ENCODE peak calls at places on chromosomes 16 and 17, in seven cellular contexts. G is neural progenitor cell, M is Peyer's patch, L is thyroid gland, C is mammary epithelial cell, F is kidney, W is natural killer cell. S is an unnamed sample.

GRCh38 chr16:78791926-78792325 is 692.5 kb downstream of the WWOX start:
- DNase-seq in G (no peak), M (no peak), L (no peak), C (no peak), F (no peak), W (no peak), S (no peak)

GRCh38 chr17:75931062-75931461 is 9.8 kb downstream of the FBF1 start:
- DNase-seq in G (no peak), M (no peak), L (no peak), C (no peak), F (peak), W (no peak), S (no peak)

GRCh38 chr17:75398279-75398678 is 7.2 kb downstream of the GRB2 start:
- DNase-seq in G (no peak), M (no peak), L (no peak), C (no peak), F (no peak), W (no peak), S (no peak)

GRCh38 chr17:57109393-57110151 is 24.5 kb downstream of the AKAP1 start:
- DNase-seq in G (peak), M (no peak), L (peak), C (no peak), F (peak), W (no peak), S (no peak)

GRCh38 chr16:82396509-82396908 is 226.5 kb upstream of the MPHOSPH6 start:
- DNase-seq in G (no peak), M (no peak), L (no peak), C (no peak), F (no peak), W (no peak), S (no peak)

GRCh38 chr16:54630284-54630967 is 300.2 kb upstream of the IRX5 start:
- DNase-seq in G (no peak), M (no peak), L (no peak), C (peak), F (no peak), W (no peak), S (peak)

GRCh38 chr16:51159864-51160263 is 8.8 kb upstream of the SALL1 start:
- DNase-seq in G (peak), M (no peak), L (no peak), C (no peak), F (no peak), W (no peak), S (no peak)

GRCh38 chr17:12693640-12694039 is 27.9 kb downstream of the MYOCD start:
- DNase-seq in G (no peak), M (no peak), L (no peak), C (no peak), F (no peak), W (no peak), S (no peak)

GRCh38 chr16:9185396-9185795 is 94.0 kb downstream of the HAPSTR1 start:
- DNase-seq in G (no peak), M (no peak), L (no peak), C (no peak), F (no peak), W (no peak), S (no peak)

GRCh38 chr17:6558932-6559752 is 2.8 kb upstream of the PITPNM3 start:
- DNase-seq in G (no peak), M (no peak), L (no peak), C (no peak), F (no peak), W (no peak), S (no peak)

GRCh38 chr16:89040391-89040790 is 53.3 kb upstream of the ACSF3 start:
- DNase-seq in G (no peak), M (no peak), L (no peak), C (no peak), F (peak), W (no peak), S (no peak)

GRCh38 chr17:35801583-35802224 is 6.3 kb upstream of the MMP28 start:
- DNase-seq in G (no peak), M (peak), L (peak), C (no peak), F (peak), W (no peak), S (no peak)

GRCh38 chr17:20955437-20956323 is 87.1 kb downstream of the USP22 start:
- DNase-seq in G (no peak), M (no peak), L (peak), C (peak), F (no peak), W (no peak), S (peak)

GRCh38 chr16:2027024-2028010 is 615 bp downstream of the NHERF2 start:
- DNase-seq in G (peak), M (no peak), L (no peak), C (no peak), F (peak), W (no peak), S (no peak)

GRCh38 chr17:77700165-77700881 is 258.2 kb upstream of the TNRC6C start:
- DNase-seq in G (no peak), M (no peak), L (no peak), C (no peak), F (no peak), W (no peak), S (no peak)

GRCh38 chr17:80774146-80774545 is 217.5 kb upstream of the CHMP6 start:
- DNase-seq in G (no peak), M (no peak), L (no peak), C (no peak), F (no peak), W (no peak), S (no peak)

GRCh38 chr16:80664226-80664625 is 123.4 kb downstream of the DYNLRB2 start:
- DNase-seq in G (peak), M (no peak), L (no peak), C (no peak), F (no peak), W (no peak), S (no peak)

GRCh38 chr17:35630530-35631148 is 43.5 kb downstream of the AP2B1 start:
- DNase-seq in G (no peak), M (no peak), L (no peak), C (peak), F (no peak), W (no peak), S (peak)

GRCh38 chr16:85529489-85530369 is 83.4 kb upstream of the GSE1 start:
- DNase-seq in G (no peak), M (no peak), L (no peak), C (no peak), F (peak), W (no peak), S (no peak)

GRCh38 chr16:85527767-85528297 is 85.3 kb upstream of the GSE1 start:
- DNase-seq in G (no peak), M (no peak), L (no peak), C (no peak), F (no peak), W (no peak), S (no peak)

GRCh38 chr16:85530370-85530739 is 82.8 kb upstream of the GSE1 start:
- DNase-seq in G (no peak), M (no peak), L (no peak), C (no peak), F (peak), W (no peak), S (no peak)

GRCh38 chr16:85527042-85527766 is 85.9 kb upstream of the GSE1 start:
- DNase-seq in G (no peak), M (no peak), L (no peak), C (no peak), F (peak), W (no peak), S (no peak)

GRCh38 chr16:85528528-85529387 is 84.4 kb upstream of the GSE1 start:
- DNase-seq in G (no peak), M (no peak), L (no peak), C (no peak), F (peak), W (no peak), S (no peak)
- TF ChIP-seq CTCF in G (peak), M (peak), L (no peak), C (peak), F (peak), W (peak), S (peak)

GRCh38 chr16:57953857-57954256 is 17.1 kb downstream of the CNGB1 start:
- DNase-seq in G (no peak), M (no peak), L (no peak), C (no peak), F (no peak), W (no peak), S (no peak)

GRCh38 chr16:57956924-57957323 is 14.0 kb downstream of the CNGB1 start:
- DNase-seq in G (no peak), M (no peak), L (no peak), C (no peak), F (peak), W (no peak), S (no peak)

GRCh38 chr16:57957396-57958392 is 13.2 kb downstream of the CNGB1 start:
- DNase-seq in G (no peak), M (no peak), L (no peak), C (no peak), F (peak), W (no peak), S (no peak)

GRCh38 chr16:57956270-57956808 is 14.6 kb downstream of the CNGB1 start:
- DNase-seq in G (no peak), M (no peak), L (no peak), C (no peak), F (peak), W (no peak), S (no peak)

GRCh38 chr16:57955572-57955971 is 15.4 kb downstream of the CNGB1 start:
- DNase-seq in G (no peak), M (no peak), L (peak), C (peak), F (peak), W (no peak), S (peak)
- TF ChIP-seq CTCF in G (no peak), M (no peak), L (peak), C (peak), F (no peak), W (no peak), S (no peak)

DNA sequence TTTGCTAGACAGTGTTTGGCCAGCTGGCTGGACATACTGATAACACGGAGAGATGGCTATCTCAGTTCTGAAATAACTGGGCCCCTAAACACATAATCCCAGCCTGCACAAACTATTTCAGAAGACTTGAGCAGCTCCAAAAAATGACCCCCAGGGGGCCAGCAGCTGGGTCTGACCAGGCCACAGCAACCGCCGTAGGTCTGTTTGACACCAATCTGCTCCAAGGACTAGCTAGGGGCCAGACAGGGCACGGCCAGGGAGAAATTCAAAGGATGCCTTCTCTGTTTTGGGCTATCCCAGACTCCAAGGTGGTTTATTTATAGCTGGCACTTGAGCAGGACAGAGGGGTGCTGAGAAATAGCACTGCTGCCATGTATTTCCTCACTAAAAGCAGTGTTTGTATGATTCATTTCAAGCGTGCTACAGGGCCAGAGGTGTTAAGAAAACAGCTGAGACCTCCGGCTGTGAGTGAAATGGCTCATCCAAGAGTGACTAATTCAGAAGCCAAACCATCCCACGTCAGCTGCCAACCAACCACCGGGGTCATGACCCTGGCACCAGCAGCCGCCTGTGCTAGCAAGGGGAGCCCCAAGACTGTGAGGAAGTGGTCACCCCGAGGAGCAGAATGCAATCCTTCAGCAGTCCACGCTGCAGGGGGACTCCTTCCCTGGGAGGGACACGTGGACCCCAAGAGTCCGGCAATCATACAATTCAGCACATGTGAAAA is 5.7 kb downstream of the GGA2 start:
- DNase-seq in G (peak), M (peak), L (peak), C (peak), F (peak), W (peak), S (peak)
- TF ChIP-seq CTCF in G (peak), M (no peak), L (no peak), C (no peak), F (no peak), W (no peak), S (no peak)

GRCh38 chr16:11497329-11497805 is 89.4 kb downstream of the LITAF start:
- DNase-seq in G (peak), M (peak), L (peak), C (peak), F (peak), W (no peak), S (peak)
- TF ChIP-seq CTCF in G (no peak), M (peak), L (peak), C (peak), F (no peak), W (no peak), S (no peak)

DNA sequence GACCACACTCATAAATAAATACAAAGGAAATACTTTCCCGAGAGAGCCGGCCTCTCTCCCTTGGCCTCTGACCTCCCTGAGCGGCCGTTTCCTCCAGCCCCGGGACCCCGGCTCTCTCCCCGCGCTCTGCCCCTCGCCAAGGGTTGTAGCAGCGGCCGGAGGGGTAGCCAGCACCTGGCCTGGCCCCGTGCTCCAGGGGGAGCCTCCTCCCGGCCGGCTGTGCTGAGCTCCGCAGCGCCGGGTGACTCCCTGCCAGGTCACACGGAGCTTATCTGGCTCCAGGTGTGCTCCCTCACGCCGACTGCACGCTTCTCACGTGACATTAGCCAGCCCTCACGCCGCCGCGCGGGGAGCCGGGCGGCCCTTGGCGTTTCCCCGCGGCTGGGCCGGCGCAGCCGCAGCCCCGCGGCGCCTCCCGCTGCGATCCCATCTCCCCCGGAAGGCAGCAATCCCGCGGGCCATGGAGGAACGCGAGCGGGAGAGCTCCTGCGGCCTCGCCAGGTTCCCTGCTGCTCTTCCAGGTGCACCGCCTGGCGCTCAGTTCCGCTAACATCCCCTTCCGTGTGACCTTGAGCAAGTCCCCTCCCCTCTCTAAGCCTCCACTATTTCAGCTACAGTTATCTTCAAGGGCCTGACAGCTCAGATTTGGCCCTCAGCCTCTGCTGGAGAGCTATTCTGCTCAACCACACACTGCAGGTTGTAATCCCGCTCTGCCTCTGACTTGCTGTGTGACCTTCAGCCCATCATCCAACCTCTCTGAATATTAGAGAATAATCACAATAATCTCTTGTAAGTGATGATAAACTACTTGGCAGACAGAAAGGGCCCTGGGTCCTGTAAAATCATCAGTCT is 3.5 kb downstream of the MYO18A start:
- DNase-seq in G (peak), M (peak), L (peak), C (peak), F (peak), W (no peak), S (peak)
- TF ChIP-seq CTCF in G (no peak), M (no peak), L (no peak), C (no peak), F (no peak), W (no peak), S (no peak)

GRCh38 chr16:65964752-65965151 is 401.7 kb upstream of the CDH5 start:
- DNase-seq in G (no peak), M (no peak), L (no peak), C (no peak), F (no peak), W (no peak), S (no peak)
- TF ChIP-seq CTCF in G (no peak), M (no peak), L (no peak), C (peak), F (no peak), W (no peak), S (no peak)

GRCh38 chr17:63435681-63436522 is 10.2 kb downstream of the CYB561 start:
- DNase-seq in G (no peak), M (no peak), L (peak), C (no peak), F (peak), W (no peak), S (no peak)

GRCh38 chr17:63433746-63434591 is 12.1 kb downstream of the CYB561 start:
- DNase-seq in G (no peak), M (no peak), L (peak), C (peak), F (peak), W (no peak), S (peak)

GRCh38 chr17:63436523-63437110 is 9.5 kb downstream of the CYB561 start:
- DNase-seq in G (no peak), M (no peak), L (no peak), C (no peak), F (peak), W (no peak), S (no peak)

GRCh38 chr17:63437287-63438091 is 8.6 kb downstream of the CYB561 start:
- DNase-seq in G (no peak), M (no peak), L (no peak), C (no peak), F (peak), W (no peak), S (no peak)

DNA sequence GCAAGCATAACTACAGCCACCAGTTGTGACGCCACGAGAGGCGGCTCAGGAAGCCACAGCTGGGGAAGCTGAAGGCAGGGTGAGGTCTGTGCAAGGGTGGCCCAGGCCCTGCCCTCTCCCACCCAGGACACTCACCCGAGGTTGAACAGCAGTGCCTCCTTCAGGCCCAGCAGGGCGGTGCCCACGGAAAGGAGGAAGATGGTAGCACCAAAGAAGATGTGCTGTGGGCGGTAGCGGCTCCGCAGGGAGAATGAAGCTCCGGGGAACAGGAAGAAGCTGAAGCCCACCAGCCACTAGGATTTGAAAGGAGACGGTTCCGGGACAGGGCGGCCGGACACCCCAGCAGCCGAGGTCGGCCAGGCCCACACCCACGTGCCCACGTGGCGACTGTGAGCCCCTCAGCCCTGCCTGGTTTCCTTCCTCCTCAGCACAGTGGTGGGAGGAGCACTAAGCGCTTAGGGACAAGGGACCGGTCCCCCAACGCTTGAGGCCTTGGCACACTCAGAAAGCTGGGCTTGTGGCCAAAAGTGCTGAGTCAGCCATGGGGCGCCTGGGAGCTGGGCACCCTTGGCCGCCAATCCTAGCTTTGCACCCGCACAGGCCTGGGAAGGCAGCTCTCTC is 11.0 kb downstream of the CYB561 start:
- DNase-seq in G (no peak), M (no peak), L (peak), C (peak), F (peak), W (peak), S (peak)
- TF ChIP-seq CTCF in G (peak), M (peak), L (no peak), C (peak), F (no peak), W (peak), S (peak)